ENCODE peak calls at places on chromosomes 2 and 18, in seven cellular contexts. F is heart left ventricle, B is stomach, U is gastrocnemius medialis, V is H54, T is endothelial cell of umbilical vein, A is adrenal gland. L is an unnamed sample.

GRCh38 chr2:50564781-50565180 is 467.2 kb downstream of the NRXN1 start:
- DNase-seq in V (no peak), B (no peak), T (no peak), F (no peak), A (no peak), U (no peak), L (no peak)

GRCh38 chr2:74877781-74878433 is 44.0 kb downstream of the HK2 start:
- DNase-seq in A (no peak), T (no peak), F (no peak), V (no peak), U (no peak), B (no peak), L (no peak)

GRCh38 chr2:179165356-179166000 is 99.2 kb downstream of the SESTD1 start:
- DNase-seq in U (no peak), T (no peak), F (no peak), V (no peak), A (no peak), B (no peak), L (no peak)

GRCh38 chr18:46079336-46079735 is 7.3 kb upstream of the PSTPIP2 start:
- DNase-seq in B (no peak), F (no peak), V (no peak), T (no peak), A (no peak), U (no peak), L (no peak)

GRCh38 chr18:36580874-36581750 is 247.7 kb downstream of the TPGS2 start:
- DNase-seq in T (no peak), B (no peak), A (no peak), U (no peak), F (no peak), V (peak), L (no peak)

GRCh38 chr2:174059875-174060226 is 94.7 kb upstream of the SP3 start:
- DNase-seq in F (no peak), A (no peak), T (no peak), U (no peak), V (no peak), B (no peak), L (no peak)

GRCh38 chr2:39530423-39530866 is 93.4 kb upstream of the MAP4K3 start:
- DNase-seq in F (no peak), U (no peak), B (no peak), V (no peak), A (no peak), T (peak), L (no peak)

GRCh38 chr2:217710218-217710565 is 292.6 kb downstream of the TNS1 start:
- DNase-seq in A (no peak), B (no peak), V (no peak), U (no peak), T (no peak), F (no peak), L (no peak)

GRCh38 chr2:16031055-16031847 is 90.9 kb downstream of the MYCN start:
- DNase-seq in F (no peak), B (no peak), V (no peak), A (no peak), U (no peak), T (no peak), L (no peak)

GRCh38 chr2:30481323-30481800 is 34.3 kb downstream of the LCLAT1 start:
- DNase-seq in A (no peak), T (no peak), V (no peak), B (no peak), U (peak), F (peak), L (no peak)

GRCh38 chr2:96106991-96107882 is 9.1 kb downstream of the ADRA2B start:
- DNase-seq in F (no peak), V (no peak), U (peak), B (no peak), T (no peak), A (no peak), L (peak)

GRCh38 chr2:236286866-236287545 is 22.8 kb upstream of the ASB18 start:
- DNase-seq in A (no peak), B (no peak), F (no peak), T (no peak), U (no peak), V (peak), L (no peak)

GRCh38 chr2:119455066-119455718 is 23.5 kb downstream of the TMEM37 start:
- DNase-seq in B (no peak), V (no peak), T (peak), A (no peak), F (no peak), U (no peak), L (peak)

GRCh38 chr2:238573065-238573778 is 146.5 kb downstream of the ASB1 start:
- DNase-seq in A (no peak), T (no peak), U (no peak), V (peak), F (no peak), B (no peak), L (no peak)

GRCh38 chr2:236895497-236895896 is 190.2 kb upstream of the COPS8 start:
- DNase-seq in V (no peak), B (no peak), U (no peak), F (no peak), A (no peak), T (no peak), L (no peak)

GRCh38 chr2:72031346-72032115 is 116.1 kb downstream of the CYP26B1 start:
- DNase-seq in A (no peak), T (no peak), U (no peak), F (no peak), B (peak), V (no peak), L (no peak)

GRCh38 chr2:25063876-25064660 is 22.2 kb downstream of the EFR3B start:
- DNase-seq in A (no peak), T (no peak), U (no peak), B (no peak), F (no peak), V (no peak), L (no peak)

GRCh38 chr18:49490246-49490762 is 3.3 kb upstream of the C18orf32 start:
- DNase-seq in V (no peak), U (no peak), A (no peak), T (no peak), B (no peak), F (no peak), L (no peak)

GRCh38 chr2:222907790-222908431 is 47.1 kb downstream of the ACSL3 start:
- DNase-seq in T (no peak), A (no peak), F (no peak), V (no peak), U (no peak), B (no peak), L (no peak)

GRCh38 chr2:119259296-119259860 is 35.7 kb downstream of the STEAP3 start:
- DNase-seq in B (no peak), F (no peak), T (no peak), U (no peak), A (no peak), V (no peak), L (no peak)

GRCh38 chr2:98078699-98079098 is 8.3 kb upstream of the VWA3B start:
- DNase-seq in F (no peak), V (no peak), B (no peak), A (no peak), T (no peak), U (no peak), L (no peak)

GRCh38 chr18:57002627-57003026 is 144.3 kb upstream of the BOD1L2 start:
- DNase-seq in A (no peak), T (no peak), B (no peak), U (no peak), F (peak), V (no peak), L (no peak)

GRCh38 chr2:158783923-158784322 is 11.2 kb upstream of the DAPL1 start:
- DNase-seq in U (no peak), F (no peak), B (no peak), V (no peak), A (no peak), T (no peak), L (no peak)

GRCh38 chr2:99821572-99822369 is 320.6 kb downstream of the AFF3 start:
- DNase-seq in T (peak), F (no peak), A (no peak), V (peak), U (no peak), B (no peak), L (no peak)

GRCh38 chr18:51154664-51155063 is 42.8 kb downstream of the MEX3C start:
- DNase-seq in U (no peak), F (no peak), T (no peak), B (no peak), V (no peak), A (no peak), L (no peak)

GRCh38 chr18:51151568-51152511 is 45.6 kb downstream of the MEX3C start:
- DNase-seq in U (no peak), F (no peak), T (no peak), V (no peak), A (no peak), B (peak), L (peak)

GRCh38 chr18:51157215-51157614 is 40.3 kb downstream of the MEX3C start:
- DNase-seq in U (no peak), A (no peak), F (no peak), B (no peak), T (no peak), V (no peak), L (no peak)

GRCh38 chr18:51151185-51151567 is 46.3 kb downstream of the MEX3C start:
- DNase-seq in B (no peak), U (no peak), A (no peak), F (no peak), V (no peak), T (no peak), L (no peak)

GRCh38 chr18:51153659-51154371 is 43.7 kb downstream of the MEX3C start:
- DNase-seq in B (no peak), F (no peak), A (no peak), V (no peak), T (no peak), U (peak), L (peak)
- TF ChIP-seq POLR2A in B (no peak), F (no peak), A (no peak), V (no peak), T (no peak), U (no peak), L (no peak)

GRCh38 chr2:130391058-130391871 is 35.4 kb downstream of the PTPN18 start:
- DNase-seq in U (peak), V (peak), F (peak), T (peak), A (peak), B (peak), L (peak)
- TF ChIP-seq POLR2A in U (peak), V (peak), F (no peak), T (no peak), A (peak), B (no peak), L (no peak)

GRCh38 chr2:8681786-8682692 is at the start of gene ID2:
- DNase-seq in A (peak), F (peak), U (peak), T (peak), B (peak), V (peak), L (peak)

GRCh38 chr2:8678731-8679566 is 2.9 kb upstream of the ID2 start:
- DNase-seq in T (peak), A (peak), V (peak), F (peak), B (peak), U (peak), L (peak)

GRCh38 chr2:8680931-8681760 is 710 bp upstream of the ID2 start:
- DNase-seq in V (no peak), U (peak), F (peak), B (peak), T (peak), A (peak), L (peak)

GRCh38 chr2:8679567-8679826 is 2.4 kb upstream of the ID2 start:
- DNase-seq in V (no peak), B (no peak), A (no peak), U (no peak), T (no peak), F (no peak), L (no peak)

GRCh38 chr2:8679827-8680731 is 1.8 kb upstream of the ID2 start:
- DNase-seq in F (peak), V (no peak), U (no peak), B (peak), T (peak), A (peak), L (no peak)
- TF ChIP-seq POLR2A in F (no peak), V (peak), U (no peak), B (peak), T (no peak), A (peak), L (no peak)

GRCh38 chr2:203809084-203809521 is 58.5 kb upstream of the CTLA4 start:
- DNase-seq in B (no peak), A (no peak), U (no peak), T (peak), F (no peak), V (no peak), L (no peak)
- TF ChIP-seq POLR2A in B (no peak), A (no peak), U (no peak), T (no peak), F (no peak), V (no peak), L (no peak)

DNA sequence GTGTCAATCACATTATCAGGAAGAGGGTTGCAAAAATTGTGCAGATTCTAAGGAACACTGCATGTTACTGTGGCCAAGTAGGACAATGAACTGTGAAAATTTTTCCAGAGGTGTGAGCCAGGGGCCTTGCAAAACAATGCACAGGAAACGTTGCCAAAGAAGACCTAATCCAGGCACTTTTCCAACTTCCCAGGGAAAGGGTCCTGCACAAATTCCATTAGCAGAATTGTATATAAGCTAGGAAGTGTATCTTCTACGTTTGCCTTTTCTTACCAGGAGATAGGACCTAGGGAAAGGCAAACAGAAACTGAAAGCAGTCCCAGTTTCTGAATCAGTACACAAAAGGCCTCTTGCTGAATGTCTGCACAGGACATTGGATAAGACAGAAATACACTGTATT is 1888.3 kb upstream of the CELF4 start:
- DNase-seq in F (peak), A (peak), V (no peak), B (no peak), T (peak), U (no peak), L (no peak)
- TF ChIP-seq POLR2A in F (no peak), A (no peak), V (no peak), B (no peak), T (no peak), U (no peak), L (no peak)

DNA sequence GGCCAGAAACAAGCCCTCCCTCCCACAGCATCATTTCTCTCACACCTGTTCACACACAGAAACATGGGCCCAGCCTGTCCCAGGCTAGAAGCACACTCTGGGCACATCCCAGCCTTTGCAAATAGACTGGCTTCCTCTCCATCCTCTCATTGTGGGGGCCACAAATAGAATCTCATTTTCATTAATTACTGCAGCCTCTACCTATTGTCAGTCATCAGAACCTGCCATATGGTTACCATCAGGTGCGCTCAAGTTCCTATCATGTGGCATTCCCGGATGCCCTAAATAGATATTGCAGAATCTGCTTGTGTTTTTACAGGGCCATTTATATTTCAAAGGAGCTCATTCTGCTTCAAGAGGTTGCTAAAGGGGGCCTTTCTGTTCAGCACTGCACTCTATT is 460.7 kb downstream of the BCL11A start:
- DNase-seq in F (no peak), A (no peak), B (no peak), V (no peak), T (no peak), U (no peak), L (no peak)
- TF ChIP-seq POLR2A in F (no peak), A (no peak), B (no peak), V (no peak), T (no peak), U (no peak), L (no peak)

GRCh38 chr2:230950833-230951339 is 25.8 kb upstream of the GPR55 start:
- DNase-seq in V (no peak), T (no peak), A (no peak), B (peak), U (no peak), F (no peak), L (no peak)
- TF ChIP-seq POLR2A in V (no peak), T (no peak), A (no peak), B (no peak), U (no peak), F (no peak), L (no peak)

GRCh38 chr2:88627856-88628568 is 748 bp upstream of the EIF2AK3 start:
- DNase-seq in A (peak), B (peak), U (peak), V (peak), F (peak), T (no peak), L (peak)
- TF ChIP-seq POLR2A in A (peak), B (peak), U (peak), V (peak), F (peak), T (peak), L (peak)

DNA sequence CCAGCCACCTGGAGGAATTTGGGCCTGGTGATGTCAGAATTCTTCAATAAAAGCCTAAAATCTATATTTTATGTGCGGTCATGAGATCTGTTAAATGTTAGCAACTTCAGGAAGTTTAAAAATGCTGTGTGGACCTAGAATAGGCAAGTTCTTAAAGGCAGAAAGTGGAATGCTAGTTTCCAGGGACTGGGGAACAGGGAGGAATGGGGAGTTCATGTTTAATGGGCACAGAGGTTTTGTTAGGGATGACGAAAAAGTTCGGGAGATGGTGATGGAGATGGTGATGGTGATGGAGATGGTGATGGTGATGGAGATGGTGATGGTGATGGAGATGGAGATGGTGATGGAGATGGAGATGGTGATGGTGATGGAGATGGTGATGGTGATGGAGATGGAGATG is 9.2 kb downstream of the TYMS start:
- DNase-seq in B (no peak), F (no peak), T (no peak), A (no peak), V (no peak), U (no peak), L (no peak)
- TF ChIP-seq POLR2A in B (no peak), F (no peak), T (no peak), A (no peak), V (no peak), U (no peak), L (no peak)